ENCODE peak calls at places on chromosomes 12 and 14, in four cellular contexts. U is hepatocyte, V is MM.1S, M is GM23248. I is an unnamed sample. For H3K36me3, the result is how much of the 10 kb centered on the place peaks cover.

GRCh38 chr12:2453076-2453806 is 341.5 kb upstream of the FKBP4 start:
- DNase-seq in U (no peak), V (no peak), M (peak), I (no peak)

GRCh38 chr14:92503756-92504491 is 9.7 kb upstream of the RIN3 start:
- DNase-seq in V (no peak), U (peak), M (peak), I (peak)

GRCh38 chr12:13701502-13701901 is 279.9 kb downstream of the GRIN2B start:
- DNase-seq in U (no peak), M (no peak), V (no peak), I (no peak)

GRCh38 chr14:53493895-53494294 is 340.8 kb upstream of the DDHD1 start:
- DNase-seq in M (no peak), U (no peak), V (no peak), I (no peak)

GRCh38 chr14:72420749-72421452 is 473.0 kb downstream of the DPF3 start:
- DNase-seq in U (peak), M (peak), V (peak), I (peak)

GRCh38 chr12:122872815-122873361 is 23.0 kb downstream of the VPS37B start:
- DNase-seq in M (no peak), U (no peak), V (peak), I (no peak)

GRCh38 chr12:107415066-107415465 is 270.5 kb upstream of the PWP1 start:
- DNase-seq in U (no peak), M (peak), V (no peak), I (peak)

GRCh38 chr12:51911788-51912711 is 4.7 kb downstream of the ACVRL1 start:
- DNase-seq in V (no peak), M (no peak), U (no peak), I (no peak)

GRCh38 chr12:49052451-49053208 is 8.0 kb downstream of the KMT2D start:
- DNase-seq in V (no peak), M (no peak), U (no peak), I (no peak)

GRCh38 chr12:124904306-124905098 is 9.9 kb downstream of the UBC start:
- DNase-seq in V (no peak), U (peak), M (peak), I (peak)

GRCh38 chr12:124518051-124518932 is 49.1 kb downstream of the NCOR2 start:
- DNase-seq in M (peak), V (no peak), U (peak), I (peak)

GRCh38 chr12:75548879-75549278 is 37.5 kb upstream of the KRR1 start:
- DNase-seq in U (no peak), V (no peak), M (no peak), I (no peak)

GRCh38 chr14:61653507-61653906 is 41.8 kb upstream of the HIF1A start:
- DNase-seq in M (peak), V (no peak), U (peak), I (peak)

GRCh38 chr14:55681088-55681487 is 101.1 kb downstream of the KTN1 start:
- DNase-seq in U (no peak), V (no peak), M (no peak), I (no peak)

GRCh38 chr12:108838194-108839010 is 19.0 kb downstream of the SSH1 start:
- DNase-seq in M (peak), V (peak), U (peak), I (peak)

GRCh38 chr12:111245701-111246476 is 123.0 kb downstream of the PHETA1 start:
- DNase-seq in M (no peak), V (no peak), U (no peak), I (no peak)

GRCh38 chr14:33332497-33332896 is 393.8 kb downstream of the NPAS3 start:
- DNase-seq in M (no peak), V (no peak), U (no peak), I (no peak)

GRCh38 chr12:7609051-7609450 is 56.7 kb downstream of the APOBEC1 start:
- DNase-seq in V (peak), M (no peak), U (no peak), I (no peak)

GRCh38 chr12:106220561-106220960 is 27.3 kb downstream of the CKAP4 start:
- DNase-seq in U (no peak), V (no peak), M (no peak), I (no peak)

GRCh38 chr14:98578204-98578603 is 693.8 kb downstream of the BCL11B start:
- DNase-seq in V (no peak), U (peak), M (peak), I (peak)

GRCh38 chr12:61758661-61759060 is 501.5 kb upstream of the USP15 start:
- DNase-seq in M (peak), U (no peak), V (no peak), I (no peak)

GRCh38 chr12:10339441-10339840 is 31.8 kb downstream of the KLRD1 start:
- DNase-seq in V (no peak), U (no peak), M (peak), I (peak)

GRCh38 chr14:77436042-77436441 is 12.7 kb upstream of the NOXRED1 start:
- DNase-seq in V (no peak), U (no peak), M (peak), I (no peak)

GRCh38 chr14:91062600-91062999 is 2.2 kb upstream of the RPS6KA5 start:
- DNase-seq in V (no peak), M (no peak), U (no peak), I (no peak)

GRCh38 chr12:64800640-64801039 is 23.8 kb upstream of the TBC1D30 start:
- DNase-seq in V (peak), M (no peak), U (no peak), I (no peak)

GRCh38 chr14:34548472-34548981 is 9.0 kb upstream of the EAPP start:
- DNase-seq in M (peak), V (no peak), U (no peak), I (no peak)

DNA sequence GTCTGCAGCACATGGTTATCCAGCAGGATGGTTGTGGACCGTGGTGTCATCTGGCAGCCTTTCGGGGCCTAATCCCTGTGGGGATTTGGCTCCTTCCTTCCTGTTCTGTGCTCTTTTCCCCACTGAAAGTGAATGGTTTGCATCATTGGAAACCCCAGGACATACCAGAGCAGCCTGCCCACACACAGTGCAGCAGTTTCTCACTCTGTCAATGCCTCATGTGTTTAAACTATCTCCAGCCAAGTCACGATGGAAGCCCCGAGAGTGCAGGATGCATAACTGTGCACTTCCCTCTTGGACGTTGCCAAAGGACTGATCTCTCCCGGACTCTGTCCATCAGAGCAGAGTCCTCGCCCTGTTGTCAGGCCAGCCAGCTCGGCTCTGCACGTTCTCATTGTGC is 29.0 kb upstream of the AMN start:
- DNase-seq in U (peak), M (peak), V (no peak), I (peak)
- H3K36me3 ChIP-seq in U (under half), M (under half), V (under half), I (under half)

GRCh38 chr14:22852940-22853767 is 16.8 kb downstream of the MMP14 start:
- DNase-seq in U (peak), M (peak), V (peak), I (peak)

GRCh38 chr14:22852599-22852939 is 16.2 kb downstream of the MMP14 start:
- DNase-seq in V (no peak), M (no peak), U (no peak), I (no peak)

GRCh38 chr14:22848391-22849164 is 12.2 kb downstream of the MMP14 start:
- DNase-seq in U (peak), M (peak), V (no peak), I (peak)

GRCh38 chr14:22849212-22849819 is 12.9 kb downstream of the MMP14 start:
- DNase-seq in M (peak), V (no peak), U (no peak), I (peak)

GRCh38 chr14:22850944-22851790 is 14.8 kb downstream of the MMP14 start:
- DNase-seq in U (peak), V (no peak), M (peak), I (peak)
- H3K4me2 ChIP-seq in U (no peak), V (no peak), M (peak), I (peak)

GRCh38 chr12:114444422-114445279 is 38.7 kb upstream of the TBX5 start:
- DNase-seq in V (no peak), U (peak), M (peak), I (peak)
- TF ChIP-seq EZH2 in V (no peak), U (peak), M (no peak), I (no peak)

GRCh38 chr14:22545842-22546721 is 42.9 kb downstream of the DAD1 start:
- DNase-seq in M (peak), U (peak), V (no peak), I (peak)
- H3K36me3 ChIP-seq in M (under half), U (under half), V (under half), I (under half)

GRCh38 chr14:43119672-43120071 is 1387.4 kb downstream of the FSCB start:
- DNase-seq in U (no peak), M (no peak), V (no peak), I (no peak)

DNA sequence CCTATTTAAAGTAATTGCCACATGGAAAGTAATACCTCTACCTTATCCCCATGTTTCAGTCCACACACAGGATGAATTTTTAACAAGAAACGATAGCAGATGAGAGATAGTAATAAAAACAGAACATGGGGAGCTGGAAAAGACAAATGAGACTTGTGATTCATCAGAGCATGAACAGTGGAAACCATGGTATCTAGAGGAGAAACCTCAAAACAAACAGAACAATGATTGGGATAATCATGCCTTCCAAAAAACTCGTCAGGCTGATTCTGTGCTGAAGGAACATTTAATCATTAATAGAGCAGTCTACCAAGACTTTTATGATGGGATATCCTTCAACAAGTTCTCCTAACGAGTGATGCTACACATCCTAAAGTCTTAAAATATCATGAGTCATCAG is 1390.7 kb downstream of the FSCB start:
- DNase-seq in M (no peak), U (no peak), V (no peak), I (no peak)
- H3K4me2 ChIP-seq in M (no peak), U (no peak), V (no peak), I (no peak)

GRCh38 chr12:101729842-101730241 is 9.4 kb downstream of the SYCP3 start:
- DNase-seq in U (no peak), V (no peak), M (no peak), I (no peak)
- TF ChIP-seq EZH2 in U (no peak), V (no peak), M (no peak), I (no peak)

DNA sequence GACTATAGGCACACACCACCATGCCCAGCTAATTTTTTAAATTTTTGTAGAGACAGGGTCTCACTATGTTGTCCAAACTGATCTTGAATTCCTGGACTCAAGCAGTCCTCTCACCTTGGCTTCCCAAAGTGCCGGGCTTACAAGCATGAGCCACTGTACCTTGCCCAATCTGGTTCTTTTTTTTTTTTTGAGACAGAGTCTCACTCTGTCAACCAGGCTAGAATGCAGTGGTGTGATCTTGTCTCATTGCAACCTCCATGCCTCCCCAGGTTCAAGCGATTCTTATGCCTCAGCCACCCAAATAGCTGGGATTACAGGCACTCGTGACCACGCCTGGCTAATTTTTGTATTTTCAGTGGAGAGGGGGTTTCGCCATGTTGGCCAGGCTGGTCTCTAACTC is 15.4 kb downstream of the MRPL42 start:
- DNase-seq in M (no peak), U (no peak), V (no peak), I (no peak)
- H3K36me3 ChIP-seq in M (under half), U (under half), V (under half), I (half or more)

DNA sequence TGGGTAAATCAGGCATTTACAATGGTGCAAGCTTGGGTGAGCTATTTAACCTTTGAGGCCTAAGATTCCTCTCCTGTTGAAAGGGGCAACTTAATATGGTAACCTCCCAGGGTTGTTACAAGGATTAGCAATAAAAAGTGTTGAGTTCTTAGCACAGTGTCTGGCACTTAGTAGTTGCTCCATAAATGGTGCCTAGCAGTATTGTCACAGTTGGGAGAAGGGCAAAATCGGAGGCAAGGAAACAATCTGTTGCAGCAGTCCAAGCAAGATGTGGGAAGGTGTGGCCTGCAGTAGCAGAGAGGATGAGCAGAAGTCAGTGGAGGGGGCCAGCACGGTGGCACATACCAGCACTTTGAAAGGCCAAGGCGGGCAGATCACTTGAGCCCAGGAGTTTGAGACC is 7.3 kb upstream of the SP7 start:
- DNase-seq in V (no peak), U (no peak), M (no peak), I (no peak)
- H3K4me2 ChIP-seq in V (no peak), U (no peak), M (no peak), I (no peak)